ENCODE peak calls at places on chromosomes 4 and X, in four cellular contexts. L is mesendoderm, W is H9, S is H1. D is an unnamed sample.

GRCh38 chrX:85828771-85829170 is 218.6 kb downstream of the CHM start:
- DNase-seq in L (no peak), W (no peak), S (no peak), D (no peak)

GRCh38 chrX:15343075-15343476 is 7.8 kb upstream of the PIGA start:
- DNase-seq in L (no peak), W (no peak), S (no peak), D (peak; percentile 60)

GRCh38 chrX:43559643-43560042 is 96.5 kb upstream of the MAOA start:
- DNase-seq in L (peak; percentile 85), W (peak; percentile 77), S (peak; percentile 53), D (peak; percentile 2)

GRCh38 chrX:123807825-123808416 is 51.9 kb upstream of the XIAP start:
- DNase-seq in L (no peak), W (no peak), S (no peak), D (peak; percentile 32)

GRCh38 chr4:110059556-110060191 is 138.7 kb downstream of the ELOVL6 start:
- DNase-seq in L (no peak), W (no peak), S (no peak), D (peak; percentile 13)

GRCh38 chr4:56320293-56320692 is 67.0 kb downstream of the AASDH start:
- DNase-seq in L (no peak), W (no peak), S (no peak), D (peak; percentile 67)

GRCh38 chrX:12065251-12065650 is 73.0 kb upstream of the FRMPD4 start:
- DNase-seq in L (peak; percentile 50), W (peak; percentile 36), S (peak; percentile 41), D (peak; percentile 28)

GRCh38 chr4:72457158-72457557 is 111.9 kb downstream of the ADAMTS3 start:
- DNase-seq in L (no peak), W (no peak), S (no peak), D (no peak)

GRCh38 chr4:41318839-41319530 is 62.3 kb downstream of the UCHL1 start:
- DNase-seq in L (peak; percentile 72), W (no peak), S (no peak), D (no peak)

GRCh38 chr4:21469438-21470032 is 479.0 kb downstream of the KCNIP4 start:
- DNase-seq in L (peak; percentile 20), W (no peak), S (no peak), D (no peak)

GRCh38 chr4:72031868-72032619 is at the start of gene NPFFR2:
- DNase-seq in L (peak; percentile 90), W (peak; percentile 82), S (peak; percentile 46), D (no peak)

GRCh38 chr4:29375716-29376115 is 1344.5 kb upstream of the PCDH7 start:
- DNase-seq in L (peak; percentile 4), W (no peak), S (no peak), D (no peak)

GRCh38 chr4:80462537-80463207 is 127.1 kb downstream of the CFAP299 start:
- DNase-seq in L (no peak), W (no peak), S (no peak), D (no peak)

GRCh38 chrX:155435744-155436112 is 22.7 kb downstream of the F8A3 start:
- DNase-seq in L (no peak), W (no peak), S (no peak), D (no peak)

GRCh38 chrX:50609796-50610195 is 139.2 kb upstream of the DGKK start:
- DNase-seq in L (no peak), W (no peak), S (no peak), D (peak; percentile 27)

DNA sequence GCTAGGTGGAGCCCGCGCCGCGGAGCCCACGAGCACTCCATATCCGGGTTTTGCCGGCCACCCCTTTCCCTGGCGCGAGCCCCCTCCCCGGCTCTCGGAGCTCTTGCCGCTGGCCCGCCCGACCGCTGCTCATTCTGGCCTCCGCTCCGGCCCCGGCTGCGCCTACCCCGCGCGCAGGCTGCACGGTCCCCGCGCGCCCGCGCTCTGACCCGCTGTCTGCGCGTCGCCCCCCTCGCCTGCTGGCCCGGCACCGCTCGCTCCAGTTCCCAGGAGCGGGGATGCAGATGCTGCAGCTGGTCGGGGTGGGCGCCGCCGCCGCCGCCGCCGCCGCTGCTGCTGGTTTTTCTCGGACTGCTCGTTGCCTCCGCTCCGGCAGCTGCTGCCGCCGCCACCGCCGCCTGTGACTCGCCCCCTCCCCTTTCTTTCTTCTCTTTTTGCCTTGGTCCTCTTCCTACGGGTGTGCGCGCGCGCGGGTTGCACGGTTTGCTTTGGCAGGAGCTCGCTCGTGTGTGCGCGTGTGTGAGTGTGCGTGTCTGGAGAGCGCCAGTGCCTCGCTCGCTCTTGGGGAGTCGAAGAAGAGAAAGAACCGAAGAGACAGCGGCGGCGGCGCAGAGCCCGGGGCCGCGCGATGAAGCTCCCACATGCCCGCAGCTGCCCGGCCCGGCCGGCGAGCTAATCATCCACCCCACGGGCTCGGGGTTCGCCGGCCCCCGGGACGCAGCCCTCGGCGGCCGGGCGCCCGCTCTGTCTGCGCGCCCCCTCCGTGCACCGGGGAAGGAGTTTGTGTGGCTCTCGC is at the start of gene ADGRL3:
- DNase-seq in L (peak; percentile 94), W (peak; percentile 89), S (peak; percentile 88), D (peak; percentile 6)
- H3K56ac ChIP-seq in L (peak within 1 kb of the TSS; percentile 92), W (no peak within 1 kb of the TSS), S (peak within 1 kb of the TSS; percentile 35), D (no peak within 1 kb of the TSS)

DNA sequence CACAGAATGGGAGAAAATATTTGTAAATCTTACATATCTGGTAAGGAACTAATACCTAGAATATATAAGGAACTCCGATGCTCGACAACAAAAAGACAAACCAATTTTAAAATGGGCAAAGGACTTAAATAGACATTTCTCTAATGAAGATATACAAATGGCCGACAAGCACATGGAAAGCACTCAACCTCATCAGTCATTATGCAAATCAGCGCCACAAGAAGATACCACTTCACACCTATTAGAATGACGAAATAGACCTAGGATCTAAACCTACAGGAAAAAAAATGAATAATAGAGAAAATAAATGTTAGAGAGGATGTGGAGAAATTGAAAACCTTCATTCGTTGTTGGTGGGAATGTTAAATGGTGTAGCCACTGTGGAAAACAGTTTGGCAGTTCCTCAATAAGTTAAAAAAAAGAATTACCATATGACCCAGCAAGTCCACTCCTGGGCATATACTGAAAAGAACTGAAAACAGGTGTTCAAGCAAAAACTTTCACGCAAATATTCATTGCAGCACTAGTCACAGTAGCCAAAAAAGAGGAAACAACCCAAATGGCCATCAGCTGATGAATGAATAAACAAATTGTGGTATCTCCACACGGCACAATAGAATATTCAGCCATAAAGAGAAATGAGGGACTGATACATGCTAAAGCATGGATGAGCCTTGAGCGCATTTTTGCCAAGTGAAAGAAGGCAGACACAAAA is 57.3 kb upstream of the WDR19 start:
- DNase-seq in L (no peak), W (no peak), S (no peak), D (no peak)
- H3K56ac ChIP-seq in L (no peak overlapping the region), W (no peak overlapping the region), S (no peak overlapping the region), D (no peak overlapping the region)

GRCh38 chr4:25937801-25938200 is 23.8 kb downstream of the SMIM20 start:
- DNase-seq in L (peak; percentile 52), W (no peak), S (no peak), D (peak; percentile 49)

GRCh38 chr4:25938251-25939186 is 24.5 kb downstream of the SMIM20 start:
- DNase-seq in L (no peak), W (no peak), S (no peak), D (peak; percentile 77)

GRCh38 chr4:25936696-25937095 is 22.7 kb downstream of the SMIM20 start:
- DNase-seq in L (no peak), W (no peak), S (no peak), D (no peak)

GRCh38 chr4:25941441-25941840 is 27.4 kb downstream of the SMIM20 start:
- DNase-seq in L (no peak), W (no peak), S (no peak), D (peak; percentile 20)

DNA sequence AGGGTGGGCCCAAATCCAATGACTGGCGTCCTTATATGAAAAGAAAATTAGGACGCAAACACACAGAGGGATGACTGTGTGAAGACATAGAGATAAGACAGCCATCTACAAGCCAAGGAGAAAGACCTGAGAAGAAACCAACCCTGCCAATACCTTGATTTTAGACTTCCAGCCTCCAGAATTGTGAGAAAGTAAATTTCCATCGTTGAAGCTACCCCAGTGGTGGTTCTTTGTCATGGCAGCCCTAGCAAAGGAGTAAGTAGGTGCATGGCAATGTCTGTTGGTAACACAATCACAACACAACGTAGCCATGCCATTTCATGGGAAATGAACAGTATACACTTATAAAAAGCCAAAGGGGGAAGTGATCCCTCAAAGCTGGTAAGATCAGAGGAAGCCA is 25.3 kb downstream of the SMIM20 start:
- DNase-seq in L (no peak), W (no peak), S (no peak), D (no peak)
- H3K56ac ChIP-seq in L (no peak overlapping the region), W (no peak overlapping the region), S (no peak overlapping the region), D (no peak overlapping the region)

GRCh38 chr4:126888968-126889367 is 743.8 kb upstream of the INTU start:
- DNase-seq in L (no peak), W (no peak), S (no peak), D (peak; percentile 77)
- H3K56ac ChIP-seq in L (no peak overlapping the region), W (no peak overlapping the region), S (no peak overlapping the region), D (no peak overlapping the region)

GRCh38 chrX:41684940-41685339 is 3.8 kb upstream of the GPR34 start:
- DNase-seq in L (no peak), W (no peak), S (no peak), D (no peak)

GRCh38 chrX:41686788-41687187 is 2.0 kb upstream of the GPR34 start:
- DNase-seq in L (no peak), W (no peak), S (no peak), D (no peak)

GRCh38 chrX:41688835-41689234 is at the start of gene GPR34:
- DNase-seq in L (no peak), W (no peak), S (no peak), D (no peak)

GRCh38 chrX:41689711-41690110 is 938 bp downstream of the GPR34 start:
- DNase-seq in L (no peak), W (no peak), S (no peak), D (no peak)

GRCh38 chrX:41688154-41688553 is 619 bp upstream of the GPR34 start:
- DNase-seq in L (no peak), W (no peak), S (no peak), D (no peak)
- H3K56ac ChIP-seq in L (no peak overlapping the region), W (no peak overlapping the region), S (no peak overlapping the region), D (no peak overlapping the region)

DNA sequence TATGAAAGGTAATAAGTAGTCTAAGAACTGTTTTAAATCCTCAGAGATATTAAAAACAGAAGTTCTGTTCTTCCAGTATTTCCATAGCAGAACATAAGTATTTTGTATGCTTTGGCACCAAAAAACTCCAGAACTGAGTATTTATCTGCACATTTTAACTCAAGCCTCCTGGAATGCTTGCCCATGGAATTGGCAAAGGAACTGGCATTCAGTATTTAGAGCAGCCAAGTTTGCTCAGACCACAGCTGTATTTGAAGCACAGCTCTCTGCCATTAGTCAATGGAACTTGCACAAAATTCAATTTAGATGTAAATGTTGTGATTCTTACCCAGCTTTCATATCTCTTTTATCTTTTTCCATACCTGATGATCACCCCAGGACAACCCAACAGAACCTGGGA is 42.2 kb downstream of the NDNF start:
- DNase-seq in L (no peak), W (no peak), S (no peak), D (no peak)
- H3K56ac ChIP-seq in L (no peak overlapping the region), W (no peak overlapping the region), S (no peak overlapping the region), D (no peak overlapping the region)

DNA sequence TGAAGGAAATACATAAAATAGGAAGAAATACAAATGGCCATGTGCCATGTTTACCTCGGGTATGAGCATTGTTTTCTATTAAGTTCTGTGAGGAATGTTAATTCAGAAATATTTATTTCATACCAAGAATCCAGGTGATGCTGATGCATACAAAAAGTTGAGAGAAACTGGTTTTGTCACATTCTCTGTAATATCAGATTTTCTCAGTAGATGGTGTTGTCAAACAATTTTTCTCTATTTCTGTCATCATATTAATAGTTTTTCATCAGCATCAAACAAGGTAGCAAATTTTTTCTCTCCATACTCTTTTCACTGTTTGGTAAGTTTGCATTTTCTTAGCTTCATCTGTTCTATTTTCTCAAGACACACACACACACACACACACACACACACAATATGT is 179.8 kb downstream of the KLHL4 start:
- DNase-seq in L (no peak), W (no peak), S (no peak), D (no peak)
- H3K56ac ChIP-seq in L (no peak overlapping the region), W (no peak overlapping the region), S (no peak overlapping the region), D (no peak overlapping the region)

GRCh38 chr4:18795794-18796193 is 774.2 kb upstream of the LCORL start:
- DNase-seq in L (no peak), W (no peak), S (no peak), D (no peak)
- H3K56ac ChIP-seq in L (no peak overlapping the region), W (no peak overlapping the region), S (no peak overlapping the region), D (no peak overlapping the region)

D was measured in IMR-90.